ENCODE peak calls at places on chromosomes 6 and 20, in nine cellular contexts. C is neural progenitor cell, F is ovary, I is ascending aorta, A is left ventricle myocardium inferior, S is lower lobe of right lung, D is thoracic aorta, R is transverse colon, T is breast epithelium. Q is an unnamed sample.

GRCh38 chr6:37956711-37957110 is 137.2 kb downstream of the ZFAND3 start:
- DNase-seq in A (no peak), T (no peak), C (no peak), R (no peak), F (no peak), I (no peak), D (no peak), S (no peak), Q (no peak)

GRCh38 chr6:117711369-117711768 is 36.1 kb downstream of the NUS1 start:
- DNase-seq in C (no peak), D (no peak), F (no peak), R (no peak), A (no peak), I (no peak), T (no peak), S (no peak), Q (no peak)

GRCh38 chr20:49811825-49812462 is 684 bp upstream of the SLC9A8 start:
- DNase-seq in C (no peak), I (no peak), R (no peak), A (no peak), S (no peak), T (no peak), D (no peak), F (no peak), Q (no peak)

GRCh38 chr20:6636209-6637159 is 131.0 kb upstream of the BMP2 start:
- DNase-seq in D (no peak), R (peak), I (peak), C (peak), T (no peak), F (no peak), S (no peak), A (no peak), Q (no peak)

GRCh38 chr6:103236923-103237322 is 1622.8 kb downstream of the HACE1 start:
- DNase-seq in D (no peak), R (no peak), F (no peak), T (no peak), C (no peak), A (no peak), S (no peak), I (no peak), Q (no peak)

GRCh38 chr6:96760153-96760687 is 77.1 kb downstream of the GPR63 start:
- DNase-seq in A (no peak), D (no peak), I (no peak), R (no peak), C (no peak), F (no peak), S (no peak), T (no peak), Q (peak)

GRCh38 chr20:45368221-45368980 is 5.4 kb downstream of the SYS1 start:
- DNase-seq in A (no peak), S (peak), D (no peak), R (peak), I (no peak), T (no peak), F (no peak), C (no peak), Q (no peak)

GRCh38 chr6:157759028-157759427 is 64.0 kb upstream of the SNX9 start:
- DNase-seq in A (no peak), F (no peak), D (no peak), C (no peak), I (no peak), T (no peak), R (no peak), S (no peak), Q (no peak)

GRCh38 chr6:113636357-113636824 is 220.8 kb upstream of the MARCKS start:
- DNase-seq in F (no peak), C (no peak), S (no peak), A (no peak), T (no peak), I (no peak), D (no peak), R (no peak), Q (no peak)

GRCh38 chr20:58184984-58185383 is 43.5 kb downstream of the ANKRD60 start:
- DNase-seq in T (no peak), A (no peak), R (no peak), S (no peak), D (no peak), F (no peak), C (no peak), I (no peak), Q (no peak)

GRCh38 chr6:39980839-39981580 is 46.7 kb upstream of the MOCS1 start:
- DNase-seq in F (no peak), I (no peak), D (no peak), T (no peak), A (no peak), C (peak), S (no peak), R (peak), Q (peak)

GRCh38 chr6:50030777-50031562 is 9.2 kb upstream of the DEFB110 start:
- DNase-seq in C (peak), A (no peak), I (no peak), F (no peak), T (no peak), R (no peak), D (no peak), S (no peak), Q (peak)
- TF ChIP-seq CTCF in C (peak), A (no peak), I (no peak), F (no peak), T (no peak), R (no peak), D (no peak), S (no peak), Q (peak)

DNA sequence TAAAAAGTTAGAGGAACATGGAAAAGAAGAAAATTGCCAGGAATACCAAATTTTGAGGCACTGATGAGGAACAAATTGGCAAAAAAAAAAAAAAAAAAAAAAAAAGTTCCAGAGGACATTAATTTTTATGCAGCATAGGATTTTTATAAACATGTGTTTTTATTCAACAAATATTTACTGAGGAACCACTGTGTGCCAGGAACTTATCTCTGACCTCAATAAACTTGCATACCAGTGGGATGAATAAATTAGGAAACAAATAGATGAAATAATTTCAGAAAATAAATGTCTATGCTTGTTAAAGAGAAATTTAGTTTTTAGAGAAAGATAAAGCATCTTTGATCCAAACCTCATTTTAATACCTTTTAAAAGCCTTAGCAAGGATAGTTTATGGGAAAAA is 175.1 kb downstream of the PDE10A start:
- DNase-seq in T (no peak), S (no peak), A (no peak), R (no peak), I (no peak), F (no peak), D (no peak), C (no peak), Q (no peak)
- H3K4me3 ChIP-seq in T (no peak), S (no peak), A (no peak), R (no peak), I (no peak), F (no peak), D (no peak), C (no peak), Q (no peak)

DNA sequence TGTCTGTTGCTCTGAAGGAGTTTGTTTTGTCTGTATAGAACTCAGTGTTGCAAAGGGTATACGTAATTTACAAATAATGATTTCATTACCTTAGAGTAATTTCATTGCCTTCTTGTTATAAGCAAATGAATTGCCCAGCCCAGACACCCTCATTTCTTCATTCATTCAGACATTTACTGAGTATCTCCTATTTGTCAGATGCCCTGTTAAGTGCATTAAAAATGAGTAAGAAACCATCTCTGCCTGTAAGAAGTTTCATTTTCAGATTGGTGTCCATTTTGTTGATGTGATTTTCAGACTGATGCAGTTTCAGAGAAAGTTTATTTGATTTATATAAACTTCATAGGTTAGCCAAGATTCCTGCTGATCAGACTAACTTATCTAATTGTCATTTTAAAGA is 429.3 kb downstream of the PHF3 start:
- DNase-seq in S (no peak), R (no peak), I (no peak), A (no peak), T (no peak), F (no peak), D (no peak), C (no peak), Q (no peak)
- H3K27ac ChIP-seq in S (no peak), R (no peak), I (no peak), A (no peak), T (no peak), F (no peak), D (no peak), C (no peak), Q (no peak)

DNA sequence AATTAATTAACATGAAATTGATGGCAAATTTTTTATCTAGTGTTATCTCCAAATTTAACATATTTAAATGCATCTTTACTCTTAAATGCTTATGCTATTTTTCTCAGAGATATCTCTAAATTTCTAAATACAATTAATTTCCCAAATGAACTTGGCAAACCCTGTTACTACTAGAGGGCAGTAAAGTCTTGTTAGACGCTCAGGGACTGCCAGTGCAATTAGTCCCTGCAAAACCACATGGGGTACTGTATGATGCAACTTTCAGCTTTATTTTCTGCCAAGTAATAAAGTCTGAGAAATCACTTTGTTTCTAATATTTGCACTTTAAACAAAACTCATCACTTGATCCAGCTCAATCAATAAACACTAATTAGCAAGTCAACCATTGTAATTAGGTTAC is 76.0 kb upstream of the ADGRB3 start:
- DNase-seq in C (no peak), D (no peak), F (no peak), T (no peak), S (no peak), R (no peak), A (no peak), I (no peak), Q (peak)
- TF ChIP-seq CTCF in C (peak), D (no peak), F (no peak), T (no peak), S (no peak), R (no peak), A (no peak), I (no peak), Q (no peak)

GRCh38 chr6:70503813-70504465 is 62.8 kb upstream of the SDHAF4 start:
- DNase-seq in T (no peak), A (no peak), F (no peak), D (no peak), C (no peak), R (no peak), I (no peak), S (no peak), Q (no peak)
- H3K4me3 ChIP-seq in T (no peak), A (no peak), F (no peak), D (no peak), C (no peak), R (no peak), I (no peak), S (no peak), Q (no peak)

DNA sequence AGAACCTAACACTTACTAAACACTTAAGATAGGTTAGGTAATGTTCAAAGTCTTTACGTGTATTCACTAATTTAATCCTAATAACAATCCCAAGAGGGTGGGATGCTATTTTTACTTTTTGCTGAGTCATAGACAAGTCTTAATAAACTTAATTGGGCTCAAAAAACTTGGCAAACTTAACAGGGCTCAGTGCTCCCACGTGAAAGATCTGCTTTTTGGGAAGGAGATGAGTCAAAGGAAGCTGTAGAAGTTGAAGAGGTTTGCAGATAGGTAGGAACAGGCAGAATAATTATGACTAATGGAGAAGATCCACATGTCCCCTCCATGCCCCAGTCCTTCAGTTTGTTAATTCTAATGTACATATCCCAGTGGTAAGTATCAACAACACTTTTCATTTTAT is 44.5 kb upstream of the STMND1 start:
- DNase-seq in I (no peak), T (no peak), C (no peak), F (no peak), R (no peak), A (no peak), S (no peak), D (no peak), Q (no peak)
- H3K27ac ChIP-seq in I (no peak), T (no peak), C (no peak), F (no peak), R (no peak), A (no peak), S (no peak), D (no peak), Q (no peak)

GRCh38 chr6:149190228-149190831 is 127.2 kb upstream of the TAB2 start:
- DNase-seq in I (no peak), A (peak), R (peak), T (no peak), D (no peak), S (peak), C (peak), F (no peak), Q (peak)
- TF ChIP-seq CTCF in I (no peak), A (no peak), R (peak), T (no peak), D (no peak), S (peak), C (peak), F (no peak), Q (peak)

Q was measured in WERI-Rb-1.